ENCODE peak calls at places on chromosomes 11 and 22, in four cellular contexts. X is NCI-H69; G is stimulated activated CD8-positive, alpha-beta memory T cell treated with anti-CD3 and anti-CD28 coated beads, Interleukin-2, amount 100 ng/mL, for 48 hours; H is ELF-1. R is an unnamed sample.

GRCh38 chr22:24435861-24436351 is 8.5 kb downstream of the ADORA2A start:
- DNase-seq in H (no peak), X (no peak), G (no peak), R (no peak)

GRCh38 chr11:35116762-35117588 is 22.0 kb upstream of the CD44 start:
- DNase-seq in X (peak; percentile 72), H (no peak), G (no peak), R (no peak)

GRCh38 chr22:39183991-39184585 is 31.6 kb upstream of the CBX7 start:
- DNase-seq in H (peak; percentile 44), G (no peak), X (no peak), R (peak; percentile 71)

GRCh38 chr22:30252411-30253204 is 6.0 kb upstream of the LIF start:
- DNase-seq in H (peak; percentile 36), G (no peak), X (peak; percentile 52), R (no peak)

GRCh38 chr22:29073618-29074275 is 912 bp downstream of the KREMEN1 start:
- DNase-seq in G (no peak), H (peak; percentile 57), X (peak; percentile 79), R (peak; percentile 66)

GRCh38 chr11:92253945-92254344 is 29.3 kb downstream of the FAT3 start:
- DNase-seq in G (no peak), H (no peak), X (peak; percentile 86), R (no peak)

GRCh38 chr22:45905924-45906865 is 70.8 kb downstream of the WNT7B start:
- DNase-seq in X (peak; percentile 20), H (peak; percentile 54), G (no peak), R (no peak)

GRCh38 chr11:117833401-117833891 is 8.9 kb upstream of the FXYD2 start:
- DNase-seq in G (no peak), H (peak; percentile 85), X (peak; percentile 99), R (peak; percentile 57)

GRCh38 chr22:41906822-41907221 is 8.1 kb downstream of the SHISA8 start:
- DNase-seq in G (no peak), X (no peak), H (no peak), R (no peak)

GRCh38 chr22:19143967-19144400 is 467 bp downstream of the ESS2 start:
- DNase-seq in X (no peak), H (no peak), G (peak; percentile 14), R (no peak)

GRCh38 chr11:70246196-70246595 is 24.3 kb upstream of the PPFIA1 start:
- DNase-seq in H (no peak), X (no peak), G (no peak), R (no peak)